ENCODE peak calls at places on chromosomes 12 and 14, in seven cellular contexts. D, J, G, A, Z, L and C are unnamed samples.

GRCh38 chr12:80780746-80781145 is 64.0 kb downstream of the MYF5 start:
- DNase-seq in D (no peak), J (no peak), G (peak), A (no peak), Z (no peak), L (no peak), C (no peak)

GRCh38 chr14:49870908-49871307 is 18.3 kb upstream of the NEMF start:
- DNase-seq in D (no peak), J (no peak), G (no peak), A (no peak), Z (no peak), L (no peak), C (no peak)

GRCh38 chr14:92586001-92586947 is 72.7 kb downstream of the RIN3 start:
- DNase-seq in D (no peak), J (no peak), G (no peak), A (peak), Z (no peak), L (no peak), C (peak)

GRCh38 chr14:89425931-89426330 is 8.9 kb upstream of the FOXN3 start:
- DNase-seq in D (no peak), J (no peak), G (peak), A (peak), Z (no peak), L (no peak), C (no peak)

GRCh38 chr12:132633398-132633797 is 14.8 kb downstream of the P2RX2 start:
- DNase-seq in D (no peak), J (no peak), G (no peak), A (no peak), Z (no peak), L (no peak), C (no peak)

GRCh38 chr12:124411291-124411878 is 116.5 kb downstream of the RFLNA start:
- DNase-seq in D (no peak), J (no peak), G (no peak), A (peak), Z (no peak), L (no peak), C (no peak)

GRCh38 chr12:132033627-132034026 is 83.9 kb downstream of the EP400 start:
- DNase-seq in D (no peak), J (no peak), G (no peak), A (no peak), Z (no peak), L (no peak), C (no peak)

GRCh38 chr12:111991946-111992345 is 21.0 kb downstream of the TMEM116 start:
- DNase-seq in D (no peak), J (no peak), G (no peak), A (no peak), Z (no peak), L (no peak), C (no peak)

GRCh38 chr12:132084681-132085635 is 59.2 kb downstream of the DDX51 start:
- DNase-seq in D (no peak), J (no peak), G (peak), A (peak), Z (peak), L (peak), C (peak)

GRCh38 chr14:30440986-30441385 is 118.0 kb upstream of the G2E3 start:
- DNase-seq in D (no peak), J (no peak), G (no peak), A (no peak), Z (no peak), L (no peak), C (no peak)

GRCh38 chr14:89915114-89915878 is 39.2 kb downstream of the EFCAB11 start:
- DNase-seq in D (peak), J (peak), G (peak), A (no peak), Z (peak), L (peak), C (peak)

GRCh38 chr14:33114331-33114730 is 175.7 kb downstream of the NPAS3 start:
- DNase-seq in D (no peak), J (no peak), G (no peak), A (no peak), Z (no peak), L (no peak), C (no peak)